ENCODE peak calls at places on chromosomes 13 and 19, in eight cellular contexts. V, T, H, Y, J, D, O and N are unnamed samples.

GRCh38 chr13:106047859-106048258 is 487.6 kb downstream of the EFNB2 start:
- DNase-seq in V (no peak), T (no peak), H (peak; percentile 14), Y (no peak), J (peak; percentile 27), D (no peak), O (peak; percentile 43), N (no peak)

GRCh38 chr13:113834496-113835200 is 29.2 kb downstream of the GAS6 start:
- DNase-seq in V (no peak), T (no peak), H (no peak), Y (no peak), J (no peak), D (no peak), O (no peak), N (no peak)

GRCh38 chr13:33139186-33139585 is 123.0 kb downstream of the KL start:
- DNase-seq in V (no peak), T (no peak), H (no peak), Y (peak; percentile 42), J (no peak), D (no peak), O (no peak), N (no peak)

GRCh38 chr19:55666343-55667005 is 8.6 kb upstream of the EPN1 start:
- DNase-seq in V (no peak), T (no peak), H (no peak), Y (no peak), J (no peak), D (no peak), O (no peak), N (no peak)

GRCh38 chr13:91659583-91660415 is 261.4 kb downstream of the GPC5 start:
- DNase-seq in V (no peak), T (no peak), H (no peak), Y (no peak), J (peak; percentile 1), D (no peak), O (no peak), N (no peak)

GRCh38 chr13:110333837-110334236 is 26.8 kb downstream of the COL4A2 start:
- DNase-seq in V (no peak), T (no peak), H (no peak), Y (no peak), J (no peak), D (no peak), O (no peak), N (no peak)

GRCh38 chr19:49793561-49793840 is 19.6 kb downstream of the FUZ start:
- DNase-seq in V (no peak), T (no peak), H (no peak), Y (no peak), J (peak; percentile 35), D (no peak), O (no peak), N (no peak)

GRCh38 chr13:25231537-25231936 is 55.8 kb downstream of the MTMR6 start:
- DNase-seq in V (no peak), T (no peak), H (no peak), Y (no peak), J (no peak), D (no peak), O (no peak), N (no peak)

GRCh38 chr19:13064092-13064489 is 38.6 kb downstream of the LYL1 start:
- DNase-seq in V (no peak), T (no peak), H (no peak), Y (no peak), J (no peak), D (no peak), O (no peak), N (no peak)

DNA sequence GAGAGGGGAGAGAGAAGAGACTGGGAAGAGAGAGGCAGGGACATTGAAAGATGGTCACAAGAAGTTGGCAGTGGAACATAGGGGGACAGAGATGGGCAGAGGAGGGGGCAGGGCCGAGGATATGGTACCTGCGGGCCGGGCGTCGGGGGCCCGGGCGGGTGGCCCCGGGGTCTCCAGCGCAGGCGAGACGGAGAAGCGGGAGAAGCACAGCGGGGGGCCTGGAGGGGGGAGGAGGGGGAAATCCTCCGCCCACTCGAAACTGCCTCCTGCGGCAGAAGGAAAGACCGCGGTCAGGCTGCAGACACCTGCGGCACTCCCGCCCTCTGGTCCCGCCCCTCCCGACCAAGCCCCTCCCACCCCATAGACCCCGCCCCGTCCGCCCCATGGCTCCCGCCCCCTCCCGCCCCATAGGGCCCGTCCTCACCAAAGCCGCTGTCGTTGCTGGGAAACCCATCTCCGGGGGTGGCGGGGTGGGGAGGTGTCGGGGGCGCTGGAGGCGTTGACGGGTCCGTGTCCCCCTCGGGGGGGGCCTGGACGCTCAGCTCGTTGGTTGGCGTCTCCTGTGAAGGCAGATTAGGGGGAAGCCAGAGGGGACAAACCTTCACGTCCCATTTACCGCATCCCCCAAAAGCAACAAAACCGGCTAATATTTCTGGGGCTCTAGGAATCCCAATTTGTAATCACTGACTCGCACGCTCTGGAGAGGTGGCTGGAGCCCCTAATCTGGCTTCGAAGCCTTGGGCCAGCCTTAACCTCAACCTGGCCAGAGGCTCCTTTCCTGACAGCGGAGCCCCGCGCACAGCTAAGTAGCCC is 20.4 kb downstream of the LMTK3 start:
- DNase-seq in V (peak; percentile 79), T (peak; percentile 88), H (no peak), Y (peak; percentile 78), J (peak; percentile 42), D (no peak), O (no peak), N (peak; percentile 88)
- TF ChIP-seq EZH2 in V (no peak), T (no peak), H (no peak), Y (no peak), J (no peak), D (no peak), O (peak; percentile 2), N (no peak)

GRCh38 chr19:11480081-11480926 is 542 bp downstream of the ELAVL3 start:
- DNase-seq in V (no peak), T (peak; percentile 46), H (no peak), Y (no peak), J (no peak), D (no peak), O (no peak), N (no peak)
- TF ChIP-seq EZH2 in V (peak; percentile 82), T (no peak), H (peak; percentile 89), Y (peak; percentile 53), J (peak; percentile 60), D (peak; percentile 80), O (peak; percentile 82), N (peak; percentile 58)

GRCh38 chr19:1744822-1745563 is 8.3 kb upstream of the ONECUT3 start:
- DNase-seq in V (no peak), T (no peak), H (no peak), Y (no peak), J (no peak), D (no peak), O (no peak), N (no peak)
- TF ChIP-seq EZH2 in V (no peak), T (no peak), H (no peak), Y (no peak), J (no peak), D (no peak), O (no peak), N (peak; percentile 47)

DNA sequence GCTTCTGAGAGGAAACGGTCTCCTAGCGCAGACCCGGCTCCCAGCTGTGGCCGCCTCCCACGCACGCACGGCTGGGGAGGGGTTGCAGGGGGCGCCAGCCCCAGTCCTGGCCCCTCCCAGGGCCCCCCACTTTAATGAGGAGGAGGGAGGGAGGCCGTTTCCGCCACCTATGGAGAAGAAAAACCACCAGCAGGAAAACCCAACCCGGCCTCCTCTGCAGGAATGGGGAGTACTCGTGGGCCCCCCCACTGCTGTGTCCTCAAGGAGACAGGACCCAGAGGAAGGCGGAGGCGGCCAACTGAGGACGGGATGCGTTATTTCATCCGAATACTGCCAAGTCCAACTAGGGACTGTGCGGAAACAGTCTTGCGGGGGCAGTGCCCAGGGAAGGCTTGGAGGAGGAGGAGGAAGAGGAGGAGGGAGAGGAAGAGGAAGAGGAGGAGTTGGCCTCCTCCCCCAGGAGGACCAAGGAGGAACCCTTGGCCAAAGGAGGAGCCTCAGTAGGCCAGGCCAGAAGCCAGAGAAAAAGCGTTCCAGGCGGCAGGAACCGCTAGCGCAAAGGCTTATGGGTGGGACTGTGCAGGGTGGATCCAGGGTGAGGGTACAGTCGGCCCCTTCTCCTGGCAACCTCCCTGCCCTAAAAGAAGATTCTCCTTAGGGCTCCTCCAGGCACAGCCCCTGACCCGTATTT is 3.9 kb upstream of the SSBP4 start:
- DNase-seq in V (peak; percentile 70), T (no peak), H (peak; percentile 25), Y (peak; percentile 99), J (no peak), D (no peak), O (peak; percentile 59), N (no peak)
- TF ChIP-seq EZH2 in V (no peak), T (no peak), H (no peak), Y (no peak), J (no peak), D (no peak), O (no peak), N (no peak)

GRCh38 chr13:36432106-36432544 is at the start of gene CCNA1:
- DNase-seq in V (peak; percentile 30), T (peak; percentile 97), H (no peak), Y (peak; percentile 61), J (peak; percentile 47), D (no peak), O (peak; percentile 40), N (peak; percentile 92)

GRCh38 chr13:36430247-36431203 is 1.8 kb upstream of the CCNA1 start:
- DNase-seq in V (no peak), T (peak; percentile 73), H (no peak), Y (no peak), J (no peak), D (no peak), O (peak; percentile 27), N (peak; percentile 57)

GRCh38 chr13:36428083-36428482 is 4.2 kb upstream of the CCNA1 start:
- DNase-seq in V (no peak), T (no peak), H (peak; percentile 16), Y (no peak), J (peak; percentile 91), D (peak; percentile 71), O (peak; percentile 34), N (no peak)

GRCh38 chr13:36436811-36437210 is 4.5 kb downstream of the CCNA1 start:
- DNase-seq in V (no peak), T (no peak), H (no peak), Y (no peak), J (no peak), D (no peak), O (no peak), N (no peak)

DNA sequence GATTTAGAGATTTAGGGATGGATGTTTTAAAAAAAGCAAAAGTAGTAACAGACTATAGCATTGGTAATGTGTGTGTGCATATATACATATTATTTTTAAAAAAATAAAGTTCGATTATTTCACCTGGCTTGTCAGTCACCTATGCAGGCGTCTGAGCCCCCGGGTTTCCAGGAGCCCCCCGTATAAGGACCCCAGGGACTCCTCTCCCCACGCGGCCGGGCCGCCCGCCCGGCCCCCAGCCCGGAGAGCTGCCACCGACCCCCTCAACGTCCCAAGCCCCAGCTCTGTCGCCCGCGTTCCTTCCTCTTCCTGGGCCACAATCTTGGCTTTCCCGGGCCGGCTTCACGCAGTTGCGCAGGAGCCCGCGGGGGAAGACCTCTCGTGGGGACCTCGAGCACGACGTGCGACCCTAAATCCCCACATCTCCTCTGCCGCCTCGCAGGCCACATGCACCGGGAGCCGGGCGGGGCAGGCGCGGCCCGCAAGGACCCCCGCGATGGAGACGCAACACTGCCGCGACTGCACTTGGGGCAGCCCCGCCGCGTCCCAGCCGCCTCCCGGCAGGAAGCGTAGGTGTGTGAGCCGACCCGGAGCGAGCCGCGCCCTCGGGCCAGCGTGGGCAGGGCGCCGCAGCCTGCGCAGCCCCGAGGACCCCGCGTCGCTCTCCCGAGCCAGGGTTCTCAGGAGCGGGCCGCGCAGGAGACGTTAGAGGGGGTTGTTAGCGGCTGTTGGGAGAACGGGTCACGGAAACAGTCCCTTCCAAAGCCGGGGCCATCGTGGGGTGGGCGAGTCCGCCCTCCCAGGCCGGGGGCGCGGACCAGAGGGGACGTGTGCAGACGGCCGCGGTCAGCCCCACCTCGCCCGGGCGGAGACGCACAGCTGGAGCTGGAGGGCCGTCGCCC is 840 bp upstream of the CCNA1 start:
- DNase-seq in V (peak; percentile 48), T (peak; percentile 45), H (no peak), Y (peak; percentile 33), J (peak; percentile 33), D (no peak), O (no peak), N (peak; percentile 46)
- TF ChIP-seq EZH2 in V (peak; percentile 90), T (no peak), H (peak; percentile 99), Y (no peak), J (no peak), D (no peak), O (peak; percentile 82), N (peak; percentile 24)